ENCODE peak calls at places on chromosome 2, in nine cellular contexts. One of them, this sample, is unnamed.

GRCh38 chr2:106038598-106039375 is 155.3 kb downstream of the UXS1 start:
- DNase-seq in GM10248: no peak
- DNase-seq in H1: no peak
- DNase-seq in transverse colon: no peak
- DNase-seq in heart left ventricle: no peak
- DNase-seq in neural progenitor cell: no peak
- DNase-seq in CD4-positive, alpha-beta T cell: no peak
- DNase-seq in IMR-90: no peak
- DNase-seq in colonic mucosa: no peak
- DNase-seq in this sample: no peak

GRCh38 chr2:84290537-84290936 is 168.5 kb downstream of the SUCLG1 start:
- DNase-seq in GM10248: no peak
- DNase-seq in H1: no peak
- DNase-seq in transverse colon: no peak
- DNase-seq in heart left ventricle: no peak
- DNase-seq in neural progenitor cell: no peak
- DNase-seq in CD4-positive, alpha-beta T cell: no peak
- DNase-seq in IMR-90: no peak
- DNase-seq in colonic mucosa: no peak
- DNase-seq in this sample: no peak

GRCh38 chr2:30910686-30911085 is 103.4 kb upstream of the CAPN13 start:
- DNase-seq in GM10248: no peak
- DNase-seq in H1: no peak
- DNase-seq in transverse colon: no peak
- DNase-seq in heart left ventricle: no peak
- DNase-seq in neural progenitor cell: no peak
- DNase-seq in CD4-positive, alpha-beta T cell: no peak
- DNase-seq in IMR-90: no peak
- DNase-seq in colonic mucosa: no peak
- DNase-seq in this sample: no peak

GRCh38 chr2:55418512-55419235 is 982 bp downstream of the CCDC88A start:
- DNase-seq in GM10248: no peak
- DNase-seq in H1: no peak
- DNase-seq in transverse colon: no peak
- DNase-seq in heart left ventricle: no peak
- DNase-seq in neural progenitor cell: no peak
- DNase-seq in CD4-positive, alpha-beta T cell: no peak
- DNase-seq in IMR-90: no peak
- DNase-seq in colonic mucosa: no peak
- DNase-seq in this sample: no peak

GRCh38 chr2:30216157-30216556 is 15.2 kb upstream of the LBH start:
- DNase-seq in GM10248: no peak
- DNase-seq in H1: no peak
- DNase-seq in transverse colon: no peak
- DNase-seq in heart left ventricle: no peak
- DNase-seq in neural progenitor cell: no peak
- DNase-seq in CD4-positive, alpha-beta T cell: no peak
- DNase-seq in IMR-90: peak; percentile 58
- DNase-seq in colonic mucosa: no peak
- DNase-seq in this sample: no peak

GRCh38 chr2:235238537-235238936 is 255.3 kb upstream of the AGAP1 start:
- DNase-seq in GM10248: no peak
- DNase-seq in H1: no peak
- DNase-seq in transverse colon: peak; percentile 21
- DNase-seq in heart left ventricle: peak; percentile 68
- DNase-seq in neural progenitor cell: no peak
- DNase-seq in CD4-positive, alpha-beta T cell: no peak
- DNase-seq in IMR-90: peak; percentile 46
- DNase-seq in colonic mucosa: peak; percentile 63
- DNase-seq in this sample: no peak

GRCh38 chr2:62152000-62152399 is 43.9 kb upstream of the B3GNT2 start:
- DNase-seq in GM10248: no peak
- DNase-seq in H1: no peak
- DNase-seq in transverse colon: no peak
- DNase-seq in heart left ventricle: no peak
- DNase-seq in neural progenitor cell: no peak
- DNase-seq in CD4-positive, alpha-beta T cell: no peak
- DNase-seq in IMR-90: peak; percentile 64
- DNase-seq in colonic mucosa: no peak
- DNase-seq in this sample: peak; percentile 1

GRCh38 chr2:100241236-100241635 is 81.1 kb downstream of the LONRF2 start:
- DNase-seq in GM10248: no peak
- DNase-seq in H1: no peak
- DNase-seq in transverse colon: no peak
- DNase-seq in heart left ventricle: no peak
- DNase-seq in neural progenitor cell: no peak
- DNase-seq in CD4-positive, alpha-beta T cell: no peak
- DNase-seq in IMR-90: no peak
- DNase-seq in colonic mucosa: no peak
- DNase-seq in this sample: no peak

GRCh38 chr2:111702119-111702808 is 181.7 kb downstream of the ANAPC1 start:
- DNase-seq in GM10248: peak; percentile 68
- DNase-seq in H1: peak; percentile 85
- DNase-seq in transverse colon: peak; percentile 67
- DNase-seq in heart left ventricle: peak; percentile 46
- DNase-seq in neural progenitor cell: peak; percentile 68
- DNase-seq in CD4-positive, alpha-beta T cell: peak; percentile 19
- DNase-seq in IMR-90: peak; percentile 58
- DNase-seq in colonic mucosa: peak; percentile 78
- DNase-seq in this sample: peak; percentile 76

GRCh38 chr2:113201496-113202304 is 27.9 kb downstream of the PSD4 start:
- DNase-seq in GM10248: no peak
- DNase-seq in H1: no peak
- DNase-seq in transverse colon: no peak
- DNase-seq in heart left ventricle: no peak
- DNase-seq in neural progenitor cell: no peak
- DNase-seq in CD4-positive, alpha-beta T cell: no peak
- DNase-seq in IMR-90: no peak
- DNase-seq in colonic mucosa: no peak
- DNase-seq in this sample: no peak

GRCh38 chr2:116088246-116088645 is 1645.8 kb downstream of the DPP10 start:
- DNase-seq in GM10248: no peak
- DNase-seq in H1: no peak
- DNase-seq in transverse colon: no peak
- DNase-seq in heart left ventricle: no peak
- DNase-seq in neural progenitor cell: peak; percentile 7
- DNase-seq in CD4-positive, alpha-beta T cell: no peak
- DNase-seq in IMR-90: no peak
- DNase-seq in colonic mucosa: no peak
- DNase-seq in this sample: no peak

GRCh38 chr2:109421101-109421500 is 192.7 kb downstream of the SEPTIN10 start:
- DNase-seq in GM10248: no peak
- DNase-seq in H1: no peak
- DNase-seq in transverse colon: no peak
- DNase-seq in heart left ventricle: no peak
- DNase-seq in neural progenitor cell: no peak
- DNase-seq in CD4-positive, alpha-beta T cell: no peak
- DNase-seq in IMR-90: no peak
- DNase-seq in colonic mucosa: no peak
- DNase-seq in this sample: no peak

GRCh38 chr2:239960929-239961661 is 64.0 kb downstream of the NDUFA10 start:
- DNase-seq in GM10248: peak; percentile 62
- DNase-seq in H1: peak; percentile 27
- DNase-seq in transverse colon: no peak
- DNase-seq in heart left ventricle: no peak
- DNase-seq in neural progenitor cell: no peak
- DNase-seq in CD4-positive, alpha-beta T cell: no peak
- DNase-seq in IMR-90: no peak
- DNase-seq in colonic mucosa: no peak
- DNase-seq in this sample: no peak

GRCh38 chr2:110105608-110106467 is 9.8 kb downstream of the MALL start:
- DNase-seq in GM10248: no peak
- DNase-seq in H1: peak; percentile 14
- DNase-seq in transverse colon: peak; percentile 82
- DNase-seq in heart left ventricle: no peak
- DNase-seq in neural progenitor cell: no peak
- DNase-seq in CD4-positive, alpha-beta T cell: no peak
- DNase-seq in IMR-90: peak; percentile 66
- DNase-seq in colonic mucosa: peak; percentile 82
- DNase-seq in this sample: peak; percentile 84

GRCh38 chr2:230960026-230960425 is 35.0 kb upstream of the GPR55 start:
- DNase-seq in GM10248: no peak
- DNase-seq in H1: no peak
- DNase-seq in transverse colon: no peak
- DNase-seq in heart left ventricle: no peak
- DNase-seq in neural progenitor cell: no peak
- DNase-seq in CD4-positive, alpha-beta T cell: no peak
- DNase-seq in IMR-90: no peak
- DNase-seq in colonic mucosa: peak; percentile 47
- DNase-seq in this sample: no peak

GRCh38 chr2:132636346-132636745 is 33.7 kb downstream of the LYPD1 start:
- DNase-seq in GM10248: no peak
- DNase-seq in H1: no peak
- DNase-seq in transverse colon: no peak
- DNase-seq in heart left ventricle: no peak
- DNase-seq in neural progenitor cell: no peak
- DNase-seq in CD4-positive, alpha-beta T cell: no peak
- DNase-seq in IMR-90: no peak
- DNase-seq in colonic mucosa: no peak
- DNase-seq in this sample: no peak

GRCh38 chr2:3102915-3103569 is 274.6 kb downstream of the EIPR1 start:
- DNase-seq in GM10248: peak; percentile 4
- DNase-seq in H1: no peak
- DNase-seq in transverse colon: no peak
- DNase-seq in heart left ventricle: no peak
- DNase-seq in neural progenitor cell: no peak
- DNase-seq in CD4-positive, alpha-beta T cell: no peak
- DNase-seq in IMR-90: no peak
- DNase-seq in colonic mucosa: peak; percentile 11
- DNase-seq in this sample: no peak

GRCh38 chr2:141062443-141062842 is 1068.4 kb downstream of the LRP1B start:
- DNase-seq in GM10248: no peak
- DNase-seq in H1: no peak
- DNase-seq in transverse colon: no peak
- DNase-seq in heart left ventricle: peak; percentile 26
- DNase-seq in neural progenitor cell: no peak
- DNase-seq in CD4-positive, alpha-beta T cell: no peak
- DNase-seq in IMR-90: no peak
- DNase-seq in colonic mucosa: no peak
- DNase-seq in this sample: no peak

GRCh38 chr2:20352230-20353216 is 1.9 kb upstream of the PUM2 start:
- DNase-seq in GM10248: no peak
- DNase-seq in H1: no peak
- DNase-seq in transverse colon: no peak
- DNase-seq in heart left ventricle: no peak
- DNase-seq in neural progenitor cell: peak; percentile 34
- DNase-seq in CD4-positive, alpha-beta T cell: no peak
- DNase-seq in IMR-90: no peak
- DNase-seq in colonic mucosa: no peak
- DNase-seq in this sample: no peak

GRCh38 chr2:44430340-44430739 is 68.6 kb downstream of the CAMKMT start:
- DNase-seq in GM10248: no peak
- DNase-seq in H1: no peak
- DNase-seq in transverse colon: no peak
- DNase-seq in heart left ventricle: no peak
- DNase-seq in neural progenitor cell: peak; percentile 79
- DNase-seq in CD4-positive, alpha-beta T cell: no peak
- DNase-seq in IMR-90: no peak
- DNase-seq in colonic mucosa: no peak
- DNase-seq in this sample: no peak

GRCh38 chr2:189498205-189498604 is 56.9 kb downstream of the WDR75 start:
- DNase-seq in GM10248: no peak
- DNase-seq in H1: no peak
- DNase-seq in transverse colon: no peak
- DNase-seq in heart left ventricle: no peak
- DNase-seq in neural progenitor cell: no peak
- DNase-seq in CD4-positive, alpha-beta T cell: no peak
- DNase-seq in IMR-90: peak; percentile 6
- DNase-seq in colonic mucosa: no peak
- DNase-seq in this sample: no peak
- TF ChIP-seq CTCF in GM10248: no peak
- TF ChIP-seq CTCF in H1: no peak
- TF ChIP-seq CTCF in transverse colon: no peak
- TF ChIP-seq CTCF in heart left ventricle: peak; percentile 20
- TF ChIP-seq CTCF in neural progenitor cell: no peak
- TF ChIP-seq CTCF in CD4-positive, alpha-beta T cell: no peak
- TF ChIP-seq CTCF in IMR-90: no peak
- TF ChIP-seq CTCF in colonic mucosa: no peak
- TF ChIP-seq CTCF in this sample: no peak

DNA sequence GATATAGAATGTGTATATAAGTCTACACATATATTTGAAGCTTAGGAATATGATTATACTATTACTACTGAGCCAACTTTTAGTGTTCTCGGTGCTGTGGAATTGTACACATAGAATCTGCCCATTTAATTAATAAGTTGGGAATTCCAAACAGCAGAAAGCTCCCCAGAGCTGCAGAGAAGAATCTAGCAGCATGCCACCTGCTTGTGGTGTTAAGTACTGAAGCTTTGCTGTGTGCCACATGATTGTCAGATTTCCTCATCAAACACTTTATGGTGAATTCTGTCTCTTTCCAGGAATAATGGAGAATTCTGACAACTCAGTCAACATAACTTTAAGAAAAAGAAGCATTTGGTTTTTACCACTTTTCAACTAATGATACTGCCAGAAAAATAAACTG is 117.8 kb downstream of the WDSUB1 start:
- DNase-seq in GM10248: no peak
- DNase-seq in H1: no peak
- DNase-seq in transverse colon: no peak
- DNase-seq in heart left ventricle: no peak
- DNase-seq in neural progenitor cell: no peak
- DNase-seq in CD4-positive, alpha-beta T cell: no peak
- DNase-seq in IMR-90: peak; percentile 29
- DNase-seq in colonic mucosa: no peak
- DNase-seq in this sample: no peak
- TF ChIP-seq CTCF in GM10248: no peak
- TF ChIP-seq CTCF in H1: no peak
- TF ChIP-seq CTCF in transverse colon: no peak
- TF ChIP-seq CTCF in heart left ventricle: no peak
- TF ChIP-seq CTCF in neural progenitor cell: peak; percentile 24
- TF ChIP-seq CTCF in CD4-positive, alpha-beta T cell: no peak
- TF ChIP-seq CTCF in IMR-90: peak; percentile 31
- TF ChIP-seq CTCF in colonic mucosa: no peak
- TF ChIP-seq CTCF in this sample: no peak

GRCh38 chr2:79512442-79513401 is at the start of gene CTNNA2:
- DNase-seq in GM10248: peak; percentile 72
- DNase-seq in H1: peak; percentile 89
- DNase-seq in transverse colon: peak; percentile 16
- DNase-seq in heart left ventricle: peak; percentile 12
- DNase-seq in neural progenitor cell: peak; percentile 98
- DNase-seq in CD4-positive, alpha-beta T cell: no peak
- DNase-seq in IMR-90: no peak
- DNase-seq in colonic mucosa: peak; percentile 33
- DNase-seq in this sample: peak; percentile 69
- TF ChIP-seq CTCF in GM10248: no peak
- TF ChIP-seq CTCF in H1: peak; percentile 46
- TF ChIP-seq CTCF in transverse colon: peak; percentile 21
- TF ChIP-seq CTCF in heart left ventricle: no peak
- TF ChIP-seq CTCF in neural progenitor cell: peak; percentile 59
- TF ChIP-seq CTCF in CD4-positive, alpha-beta T cell: no peak
- TF ChIP-seq CTCF in IMR-90: peak; percentile 27
- TF ChIP-seq CTCF in colonic mucosa: no peak
- TF ChIP-seq CTCF in this sample: no peak

DNA sequence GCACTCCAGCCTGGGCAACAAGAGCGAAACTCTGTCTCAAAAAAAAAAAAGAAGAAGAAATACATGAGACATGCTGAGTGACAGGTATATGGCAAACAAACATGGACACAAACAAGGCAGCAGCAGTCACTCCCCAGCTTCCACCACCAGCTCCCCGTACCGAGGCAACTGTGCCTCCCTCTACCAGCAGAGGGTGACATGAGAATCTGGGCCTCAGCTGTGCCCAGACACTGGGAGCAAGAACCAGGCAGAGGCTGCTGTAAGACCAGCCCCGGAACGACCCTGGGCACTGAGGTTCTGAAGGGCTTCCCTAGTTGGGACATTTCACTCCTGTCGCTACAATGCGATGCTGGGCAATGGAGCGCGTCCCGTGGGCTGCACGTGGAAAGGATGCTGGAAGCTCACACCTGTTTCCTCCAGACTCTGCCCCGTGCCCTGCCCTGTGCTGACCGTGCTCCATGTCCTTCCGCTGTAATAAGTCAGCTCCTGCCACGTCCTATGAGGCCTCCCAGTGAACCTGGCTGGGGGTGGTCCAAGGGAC is 37.1 kb downstream of the BOK start:
- DNase-seq in GM10248: no peak
- DNase-seq in H1: no peak
- DNase-seq in transverse colon: no peak
- DNase-seq in heart left ventricle: no peak
- DNase-seq in neural progenitor cell: peak; percentile 65
- DNase-seq in CD4-positive, alpha-beta T cell: no peak
- DNase-seq in IMR-90: no peak
- DNase-seq in colonic mucosa: no peak
- DNase-seq in this sample: no peak
- TF ChIP-seq CTCF in GM10248: no peak
- TF ChIP-seq CTCF in H1: peak; percentile 48
- TF ChIP-seq CTCF in transverse colon: no peak
- TF ChIP-seq CTCF in heart left ventricle: no peak
- TF ChIP-seq CTCF in neural progenitor cell: peak; percentile 58
- TF ChIP-seq CTCF in CD4-positive, alpha-beta T cell: no peak
- TF ChIP-seq CTCF in IMR-90: peak; percentile 5
- TF ChIP-seq CTCF in colonic mucosa: no peak
- TF ChIP-seq CTCF in this sample: no peak